ENCODE peak calls at places on chromosomes 2 and 18, in five cellular contexts. One of them, this sample, is unnamed.

GRCh38 chr2:235698504-235698903 is 204.7 kb downstream of the AGAP1 start:
- DNase-seq in GM13977: no peak
- DNase-seq in colonic mucosa: no peak
- DNase-seq in Peyer's patch: no peak
- DNase-seq in OCI-LY7: no peak
- DNase-seq in this sample: no peak

GRCh38 chr2:57515366-57515765 is 531.2 kb upstream of the VRK2 start:
- DNase-seq in GM13977: no peak
- DNase-seq in colonic mucosa: no peak
- DNase-seq in Peyer's patch: no peak
- DNase-seq in OCI-LY7: no peak
- DNase-seq in this sample: no peak

GRCh38 chr2:227125506-227125905 is 38.5 kb downstream of the COL4A4 start:
- DNase-seq in GM13977: no peak
- DNase-seq in colonic mucosa: no peak
- DNase-seq in Peyer's patch: no peak
- DNase-seq in OCI-LY7: no peak
- DNase-seq in this sample: no peak

GRCh38 chr2:204024503-204024902 is 87.9 kb downstream of the ICOS start:
- DNase-seq in GM13977: no peak
- DNase-seq in colonic mucosa: peak
- DNase-seq in Peyer's patch: no peak
- DNase-seq in OCI-LY7: peak
- DNase-seq in this sample: no peak

GRCh38 chr2:233424028-233424951 is 70.0 kb downstream of the DGKD start:
- DNase-seq in GM13977: no peak
- DNase-seq in colonic mucosa: peak
- DNase-seq in Peyer's patch: peak
- DNase-seq in OCI-LY7: no peak
- DNase-seq in this sample: no peak

GRCh38 chr2:10548626-10549025 is 100.5 kb upstream of the ODC1 start:
- DNase-seq in GM13977: no peak
- DNase-seq in colonic mucosa: no peak
- DNase-seq in Peyer's patch: no peak
- DNase-seq in OCI-LY7: no peak
- DNase-seq in this sample: no peak

GRCh38 chr2:215419769-215420470 is 15.9 kb downstream of the FN1 start:
- DNase-seq in GM13977: no peak
- DNase-seq in colonic mucosa: no peak
- DNase-seq in Peyer's patch: no peak
- DNase-seq in OCI-LY7: no peak
- DNase-seq in this sample: no peak

GRCh38 chr2:201440182-201440581 is 11.1 kb downstream of the TRAK2 start:
- DNase-seq in GM13977: no peak
- DNase-seq in colonic mucosa: peak
- DNase-seq in Peyer's patch: no peak
- DNase-seq in OCI-LY7: no peak
- DNase-seq in this sample: no peak

GRCh38 chr2:144015655-144016245 is 504.2 kb downstream of the ZEB2 start:
- DNase-seq in GM13977: no peak
- DNase-seq in colonic mucosa: no peak
- DNase-seq in Peyer's patch: no peak
- DNase-seq in OCI-LY7: no peak
- DNase-seq in this sample: no peak

GRCh38 chr2:4404363-4404762 is 701.0 kb downstream of the DCDC2C start:
- DNase-seq in GM13977: no peak
- DNase-seq in colonic mucosa: no peak
- DNase-seq in Peyer's patch: no peak
- DNase-seq in OCI-LY7: no peak
- DNase-seq in this sample: no peak

GRCh38 chr2:121207494-121207893 is 77.5 kb downstream of the TFCP2L1 start:
- DNase-seq in GM13977: no peak
- DNase-seq in colonic mucosa: no peak
- DNase-seq in Peyer's patch: no peak
- DNase-seq in OCI-LY7: no peak
- DNase-seq in this sample: no peak

GRCh38 chr18:67776929-67777328 is 260.4 kb upstream of the DSEL start:
- DNase-seq in GM13977: no peak
- DNase-seq in colonic mucosa: no peak
- DNase-seq in Peyer's patch: no peak
- DNase-seq in OCI-LY7: no peak
- DNase-seq in this sample: no peak

GRCh38 chr2:45170191-45170975 is 161.1 kb upstream of the SIX2 start:
- DNase-seq in GM13977: peak
- DNase-seq in colonic mucosa: no peak
- DNase-seq in Peyer's patch: no peak
- DNase-seq in OCI-LY7: no peak
- DNase-seq in this sample: no peak

GRCh38 chr2:58571181-58571852 is 330.2 kb upstream of the FANCL start:
- DNase-seq in GM13977: peak
- DNase-seq in colonic mucosa: peak
- DNase-seq in Peyer's patch: peak
- DNase-seq in OCI-LY7: peak
- DNase-seq in this sample: peak
- TF ChIP-seq CTCF in GM13977: peak
- TF ChIP-seq CTCF in colonic mucosa: peak
- TF ChIP-seq CTCF in Peyer's patch: peak
- TF ChIP-seq CTCF in OCI-LY7: peak
- TF ChIP-seq CTCF in this sample: peak

GRCh38 chr2:124328397-124328796 is 303.3 kb downstream of the CNTNAP5 start:
- DNase-seq in GM13977: no peak
- DNase-seq in colonic mucosa: no peak
- DNase-seq in Peyer's patch: no peak
- DNase-seq in OCI-LY7: no peak
- DNase-seq in this sample: no peak

GRCh38 chr2:124327293-124327692 is 302.2 kb downstream of the CNTNAP5 start:
- DNase-seq in GM13977: no peak
- DNase-seq in colonic mucosa: no peak
- DNase-seq in Peyer's patch: no peak
- DNase-seq in OCI-LY7: no peak
- DNase-seq in this sample: no peak

GRCh38 chr2:124320072-124320471 is 295.0 kb downstream of the CNTNAP5 start:
- DNase-seq in GM13977: no peak
- DNase-seq in colonic mucosa: no peak
- DNase-seq in Peyer's patch: no peak
- DNase-seq in OCI-LY7: no peak
- DNase-seq in this sample: no peak

GRCh38 chr2:124323321-124323720 is 298.2 kb downstream of the CNTNAP5 start:
- DNase-seq in GM13977: no peak
- DNase-seq in colonic mucosa: no peak
- DNase-seq in Peyer's patch: no peak
- DNase-seq in OCI-LY7: no peak
- DNase-seq in this sample: no peak

DNA sequence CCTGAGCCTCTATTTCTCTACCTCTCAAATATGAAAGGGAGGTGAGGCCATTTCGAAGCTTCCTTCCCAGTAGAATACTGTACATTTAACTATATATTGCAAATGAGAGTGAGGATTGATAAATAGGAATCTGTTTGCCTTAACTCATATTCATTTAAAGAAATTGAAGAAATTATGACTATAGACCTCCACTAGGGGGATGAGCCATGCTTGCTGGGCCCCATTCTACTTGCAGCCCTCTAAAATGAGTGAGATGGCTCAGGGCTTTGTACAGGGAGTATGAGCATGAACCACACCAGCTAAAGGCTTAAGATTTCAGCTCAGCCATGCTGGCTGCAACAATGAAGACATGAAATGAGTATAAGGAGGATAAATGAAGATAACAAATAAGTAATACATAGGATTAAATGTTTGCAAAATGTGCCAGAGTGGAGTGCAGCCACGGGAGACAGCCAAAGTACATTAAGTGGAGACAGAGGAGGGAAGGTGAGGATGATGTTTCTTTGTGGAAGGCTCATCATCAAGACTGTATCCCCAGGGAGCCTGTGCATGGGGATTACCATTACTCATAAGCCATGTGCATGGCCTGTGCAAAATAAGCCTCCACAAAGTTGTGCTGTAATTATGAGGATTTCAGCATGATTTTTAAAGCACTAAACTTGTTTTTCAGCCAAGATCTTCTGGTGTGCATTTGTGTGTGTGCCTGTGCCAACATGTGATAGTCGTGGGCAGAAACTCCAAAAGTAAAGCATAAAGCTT is 300.8 kb downstream of the CNTNAP5 start:
- DNase-seq in GM13977: no peak
- DNase-seq in colonic mucosa: no peak
- DNase-seq in Peyer's patch: no peak
- DNase-seq in OCI-LY7: no peak
- DNase-seq in this sample: no peak
- TF ChIP-seq CTCF in GM13977: no peak
- TF ChIP-seq CTCF in colonic mucosa: no peak
- TF ChIP-seq CTCF in Peyer's patch: no peak
- TF ChIP-seq CTCF in OCI-LY7: peak
- TF ChIP-seq CTCF in this sample: no peak

GRCh38 chr2:99066602-99067001 is 74.9 kb upstream of the C2orf15 start:
- DNase-seq in GM13977: peak
- DNase-seq in colonic mucosa: peak
- DNase-seq in Peyer's patch: peak
- DNase-seq in OCI-LY7: peak
- DNase-seq in this sample: peak
- TF ChIP-seq CTCF in GM13977: peak
- TF ChIP-seq CTCF in colonic mucosa: peak
- TF ChIP-seq CTCF in Peyer's patch: peak
- TF ChIP-seq CTCF in OCI-LY7: peak
- TF ChIP-seq CTCF in this sample: no peak

GRCh38 chr2:173963323-173963816 is 1.8 kb downstream of the SP3 start:
- DNase-seq in GM13977: peak
- DNase-seq in colonic mucosa: peak
- DNase-seq in Peyer's patch: no peak
- DNase-seq in OCI-LY7: peak
- DNase-seq in this sample: peak

GRCh38 chr2:173965372-173966025 is at the start of gene SP3:
- DNase-seq in GM13977: peak
- DNase-seq in colonic mucosa: peak
- DNase-seq in Peyer's patch: peak
- DNase-seq in OCI-LY7: peak
- DNase-seq in this sample: peak

GRCh38 chr2:173963817-173964564 is 1.2 kb downstream of the SP3 start:
- DNase-seq in GM13977: peak
- DNase-seq in colonic mucosa: peak
- DNase-seq in Peyer's patch: peak
- DNase-seq in OCI-LY7: peak
- DNase-seq in this sample: peak

GRCh38 chr2:173966274-173967098 is 1.3 kb upstream of the SP3 start:
- DNase-seq in GM13977: no peak
- DNase-seq in colonic mucosa: no peak
- DNase-seq in Peyer's patch: no peak
- DNase-seq in OCI-LY7: no peak
- DNase-seq in this sample: no peak

DNA sequence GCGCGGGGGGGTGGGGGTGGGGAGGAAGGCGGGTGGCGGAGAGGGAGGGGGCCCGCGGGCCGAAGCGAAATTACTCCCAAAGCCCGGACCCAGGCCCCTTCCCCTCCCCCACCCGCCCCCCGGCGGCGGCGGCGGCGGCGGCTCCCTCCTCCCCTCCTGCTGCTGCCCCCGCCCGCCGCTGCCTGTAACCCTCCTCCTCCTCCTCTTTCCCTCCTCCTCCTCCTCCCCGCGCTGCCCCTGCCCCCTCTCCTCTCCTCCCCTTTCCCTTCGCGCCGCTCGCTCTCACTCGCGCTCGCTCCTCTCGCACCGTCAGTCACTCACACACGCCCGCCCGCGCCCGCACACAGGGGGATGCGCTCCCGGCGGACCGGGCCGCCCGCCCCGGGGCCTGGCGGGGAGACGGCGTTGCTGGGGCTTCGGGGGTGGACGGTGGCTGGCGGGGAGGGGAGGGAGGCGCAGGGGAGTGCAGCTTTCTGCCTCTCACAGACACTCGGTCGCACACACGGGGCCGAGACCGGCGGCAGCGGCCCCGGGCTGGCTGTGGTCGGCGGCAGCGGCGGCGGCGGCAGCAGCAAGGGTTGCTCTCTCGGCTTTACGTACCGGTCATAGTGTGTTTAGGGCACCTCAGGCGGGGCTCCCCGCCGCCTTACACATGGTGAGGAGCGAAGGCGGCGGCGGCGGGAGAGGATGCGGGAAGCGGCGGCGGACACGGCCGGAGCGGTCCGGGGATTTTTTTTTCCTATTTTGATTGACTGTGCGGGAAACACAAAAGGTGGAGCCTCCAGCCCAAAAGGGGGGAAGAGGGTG is 405 bp downstream of the SP3 start:
- DNase-seq in GM13977: peak
- DNase-seq in colonic mucosa: peak
- DNase-seq in Peyer's patch: peak
- DNase-seq in OCI-LY7: peak
- DNase-seq in this sample: peak
- TF ChIP-seq CTCF in GM13977: no peak
- TF ChIP-seq CTCF in colonic mucosa: no peak
- TF ChIP-seq CTCF in Peyer's patch: no peak
- TF ChIP-seq CTCF in OCI-LY7: no peak
- TF ChIP-seq CTCF in this sample: no peak

GRCh38 chr2:194824450-194824849 is 832.6 kb upstream of the SLC39A10 start:
- DNase-seq in GM13977: no peak
- DNase-seq in colonic mucosa: no peak
- DNase-seq in Peyer's patch: no peak
- DNase-seq in OCI-LY7: no peak
- DNase-seq in this sample: no peak
- TF ChIP-seq CTCF in GM13977: no peak
- TF ChIP-seq CTCF in colonic mucosa: no peak
- TF ChIP-seq CTCF in Peyer's patch: no peak
- TF ChIP-seq CTCF in OCI-LY7: no peak
- TF ChIP-seq CTCF in this sample: no peak

GRCh38 chr18:30618567-30618966 is 424.0 kb downstream of the DSC3 start:
- DNase-seq in GM13977: no peak
- DNase-seq in colonic mucosa: no peak
- DNase-seq in Peyer's patch: no peak
- DNase-seq in OCI-LY7: no peak
- DNase-seq in this sample: no peak

GRCh38 chr18:30623401-30624065 is 419.0 kb downstream of the DSC3 start:
- DNase-seq in GM13977: no peak
- DNase-seq in colonic mucosa: no peak
- DNase-seq in Peyer's patch: no peak
- DNase-seq in OCI-LY7: no peak
- DNase-seq in this sample: no peak

GRCh38 chr18:30622104-30622503 is 420.4 kb downstream of the DSC3 start:
- DNase-seq in GM13977: no peak
- DNase-seq in colonic mucosa: no peak
- DNase-seq in Peyer's patch: no peak
- DNase-seq in OCI-LY7: no peak
- DNase-seq in this sample: no peak

GRCh38 chr18:30625961-30626360 is 416.6 kb downstream of the DSC3 start:
- DNase-seq in GM13977: no peak
- DNase-seq in colonic mucosa: no peak
- DNase-seq in Peyer's patch: no peak
- DNase-seq in OCI-LY7: no peak
- DNase-seq in this sample: no peak

DNA sequence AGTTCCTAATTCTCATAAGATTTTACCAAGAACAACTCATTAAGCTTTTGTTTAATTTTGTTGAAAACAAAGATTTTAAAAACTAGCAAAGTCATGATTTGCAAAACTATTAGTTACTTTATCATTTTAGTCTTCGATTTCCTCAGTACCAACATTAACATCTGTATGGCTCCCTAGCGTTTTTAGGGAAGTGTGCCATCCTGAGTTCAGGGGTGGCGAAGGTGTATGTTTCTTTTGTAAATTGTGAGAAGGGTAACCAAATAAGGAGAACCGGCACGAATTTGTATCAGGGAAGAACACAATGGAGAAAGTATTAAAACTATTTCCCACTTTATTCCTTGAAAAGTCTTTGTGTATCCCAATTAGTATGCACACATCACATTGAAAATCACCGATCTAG is 419.9 kb downstream of the DSC3 start:
- DNase-seq in GM13977: no peak
- DNase-seq in colonic mucosa: no peak
- DNase-seq in Peyer's patch: no peak
- DNase-seq in OCI-LY7: no peak
- DNase-seq in this sample: no peak
- TF ChIP-seq CTCF in GM13977: no peak
- TF ChIP-seq CTCF in colonic mucosa: no peak
- TF ChIP-seq CTCF in Peyer's patch: no peak
- TF ChIP-seq CTCF in OCI-LY7: no peak
- TF ChIP-seq CTCF in this sample: no peak